ENCODE peak calls at places on chromosome 12, in six cellular contexts. F is left lung; Z is GM23248; T is bronchial epithelial cell; A is naive thymus-derived CD4-positive, alpha-beta T cell; X is PC-3. W is an unnamed sample.

GRCh38 chr12:67593041-67593870 is 55.3 kb upstream of the DYRK2 start:
- DNase-seq in F (no peak), Z (peak), T (peak), A (peak), X (peak), W (peak)

GRCh38 chr12:132483612-132484011 is 6.3 kb upstream of the FBRSL1 start:
- DNase-seq in F (peak), Z (no peak), T (no peak), A (no peak), X (no peak), W (no peak)

GRCh38 chr12:26434299-26434915 is 239.0 kb downstream of the SSPN start:
- DNase-seq in F (no peak), Z (peak), T (peak), A (no peak), X (peak), W (peak)

GRCh38 chr12:75650989-75651695 is 139.7 kb upstream of the KRR1 start:
- DNase-seq in F (no peak), Z (no peak), T (peak), A (no peak), X (no peak), W (no peak)

GRCh38 chr12:170361-171225 is 43.4 kb downstream of the SLC6A12 start:
- DNase-seq in F (peak), Z (no peak), T (no peak), A (no peak), X (no peak), W (no peak)

GRCh38 chr12:65278576-65279386 is at the start of gene MSRB3:
- DNase-seq in F (peak), Z (peak), T (peak), A (no peak), X (peak), W (peak)

GRCh38 chr12:58819345-58819744 is 101.0 kb downstream of the LRIG3 start:
- DNase-seq in F (peak), Z (no peak), T (no peak), A (no peak), X (no peak), W (no peak)

GRCh38 chr12:54360717-54361456 is 3.4 kb downstream of the GPR84 start:
- DNase-seq in F (peak), Z (peak), T (peak), A (peak), X (peak), W (peak)

GRCh38 chr12:117027251-117028086 is 71.7 kb downstream of the TESC start:
- DNase-seq in F (no peak), Z (no peak), T (no peak), A (no peak), X (no peak), W (no peak)

GRCh38 chr12:110998165-110998564 is 77.8 kb upstream of the MYL2 start:
- DNase-seq in F (no peak), Z (peak), T (no peak), A (no peak), X (no peak), W (no peak)

GRCh38 chr12:121499929-121500793 is 80.7 kb downstream of the KDM2B start:
- DNase-seq in F (peak), Z (peak), T (peak), A (peak), X (peak), W (peak)

GRCh38 chr12:132289356-132290202 is 39.8 kb downstream of the GALNT9 start:
- DNase-seq in F (peak), Z (no peak), T (no peak), A (no peak), X (peak), W (peak)

GRCh38 chr12:29148958-29149690 is at the start of gene FAR2:
- DNase-seq in F (peak), Z (peak), T (peak), A (peak), X (peak), W (peak)

GRCh38 chr12:29153231-29153630 is 4.2 kb downstream of the FAR2 start:
- DNase-seq in F (no peak), Z (no peak), T (no peak), A (no peak), X (no peak), W (no peak)

GRCh38 chr12:29148065-29148957 is 767 bp upstream of the FAR2 start:
- DNase-seq in F (peak), Z (peak), T (no peak), A (peak), X (peak), W (peak)

GRCh38 chr12:29152223-29152868 is 3.3 kb downstream of the FAR2 start:
- DNase-seq in F (no peak), Z (no peak), T (no peak), A (no peak), X (no peak), W (no peak)

DNA sequence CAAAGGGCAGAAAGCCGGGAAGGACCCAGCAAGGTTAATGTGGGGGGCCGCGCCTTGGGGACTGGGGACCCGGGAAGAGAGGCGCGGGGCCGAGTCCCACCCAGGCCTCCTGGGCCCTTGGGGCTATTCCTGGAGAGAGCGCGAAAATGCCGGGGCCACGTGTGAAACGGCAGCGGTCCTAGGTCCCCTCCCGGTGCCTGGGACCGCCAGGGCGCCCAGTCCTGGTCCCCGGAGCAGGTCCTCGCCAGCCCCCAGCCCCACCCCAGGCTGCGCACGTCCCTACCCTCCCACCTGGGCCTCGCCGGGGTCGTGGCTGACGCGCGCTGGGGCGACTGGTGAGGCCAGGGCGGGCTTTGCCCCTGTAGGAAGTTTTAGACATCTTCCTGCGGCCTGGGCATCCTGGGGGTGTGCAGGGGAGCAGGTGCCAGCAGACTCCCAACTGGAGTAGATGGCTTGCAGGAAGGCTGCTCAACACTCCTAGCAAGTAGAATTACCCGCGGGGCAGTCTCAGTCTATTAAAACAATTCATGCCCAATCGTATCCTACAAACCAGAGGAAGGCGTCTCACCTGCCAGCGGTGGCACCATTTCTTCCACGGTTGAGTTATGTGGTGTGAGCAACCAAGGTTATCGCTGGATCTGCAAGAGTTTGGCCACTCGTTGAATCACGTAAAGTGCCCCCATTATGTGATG is 759 bp downstream of the FAR2 start:
- DNase-seq in F (peak), Z (no peak), T (no peak), A (peak), X (no peak), W (no peak)
- H3K4me3 ChIP-seq in F (peak), Z (peak), T (peak), A (peak), X (peak), W (peak)

GRCh38 chr12:123131879-123132402 is 18.9 kb downstream of the PITPNM2 start:
- DNase-seq in F (peak), Z (no peak), T (no peak), A (peak), X (no peak), W (no peak)
- H3K4me3 ChIP-seq in F (no peak), Z (no peak), T (no peak), A (peak), X (no peak), W (no peak)

GRCh38 chr12:112382866-112383265 is 635 bp upstream of the HECTD4 start:
- DNase-seq in F (no peak), Z (no peak), T (no peak), A (no peak), X (no peak), W (no peak)
- H3K4me3 ChIP-seq in F (peak), Z (peak), T (peak), A (peak), X (peak), W (peak)

GRCh38 chr12:55704824-55705780 is 2.6 kb downstream of the ITGA7 start:
- DNase-seq in F (no peak), Z (no peak), T (no peak), A (no peak), X (no peak), W (no peak)

GRCh38 chr12:55703976-55704761 is 3.5 kb downstream of the ITGA7 start:
- DNase-seq in F (no peak), Z (no peak), T (no peak), A (no peak), X (no peak), W (no peak)

GRCh38 chr12:55705802-55706402 is 1.8 kb downstream of the ITGA7 start:
- DNase-seq in F (no peak), Z (no peak), T (no peak), A (no peak), X (no peak), W (no peak)

GRCh38 chr12:55702861-55703260 is 4.8 kb downstream of the ITGA7 start:
- DNase-seq in F (no peak), Z (no peak), T (no peak), A (no peak), X (no peak), W (no peak)

DNA sequence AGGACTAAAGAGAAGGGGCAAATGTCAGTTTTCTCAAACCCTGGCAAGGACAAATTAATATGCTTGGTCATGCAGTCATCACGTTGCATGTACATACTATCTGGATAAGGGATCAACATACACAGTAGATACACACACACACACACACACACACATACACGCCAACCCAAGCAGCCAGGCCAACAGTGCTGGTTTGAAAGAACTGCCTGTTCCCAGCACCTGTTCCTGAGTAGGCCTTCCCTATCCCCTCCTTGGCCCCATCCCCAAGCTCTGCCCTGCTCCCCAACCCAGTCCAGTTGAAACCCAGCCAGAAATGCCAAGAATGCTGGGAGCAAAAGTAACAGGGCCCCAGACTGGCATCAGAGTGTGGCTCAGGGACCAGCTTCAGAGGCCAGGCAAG is 4.4 kb downstream of the ITGA7 start:
- DNase-seq in F (no peak), Z (no peak), T (no peak), A (no peak), X (no peak), W (no peak)
- H3K4me3 ChIP-seq in F (no peak), Z (no peak), T (no peak), A (no peak), X (no peak), W (no peak)

DNA sequence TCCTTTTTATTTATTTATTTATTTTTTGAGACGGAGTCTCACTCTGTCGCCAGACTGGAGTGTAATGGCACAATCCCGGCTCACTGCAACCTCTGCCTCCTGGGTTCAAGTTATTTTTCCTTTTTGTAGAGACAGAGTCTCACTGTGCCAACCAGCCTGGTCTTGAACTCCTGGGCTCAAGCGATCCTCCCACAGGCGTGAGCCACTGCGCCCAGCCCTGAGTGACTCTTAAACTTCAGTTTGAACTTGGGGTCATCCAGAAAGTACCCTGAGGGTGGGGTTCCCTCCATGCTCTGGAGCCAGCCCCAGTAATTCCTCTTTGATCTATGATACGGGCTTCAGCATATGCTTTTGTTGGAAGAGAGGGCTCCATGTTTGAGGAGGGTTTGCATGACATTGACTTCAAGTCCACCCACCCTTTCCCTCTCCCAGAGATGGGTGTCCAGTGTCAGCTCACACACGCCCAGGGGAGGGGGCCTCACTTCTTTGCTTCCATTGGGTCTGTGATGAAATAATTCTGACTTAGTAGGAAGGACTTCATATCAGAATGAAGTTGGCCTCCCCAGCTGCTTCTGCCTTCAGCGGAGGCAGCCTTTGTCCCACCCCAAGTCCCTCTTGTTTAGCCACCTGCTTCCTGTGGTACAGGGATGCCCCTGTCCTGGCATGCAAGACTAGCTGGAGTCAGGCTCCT is 11.9 kb downstream of the SDS start:
- DNase-seq in F (no peak), Z (no peak), T (no peak), A (no peak), X (no peak), W (no peak)
- H3K4me3 ChIP-seq in F (no peak), Z (no peak), T (no peak), A (no peak), X (no peak), W (no peak)

GRCh38 chr12:87656311-87656710 is 372.9 kb downstream of the C12orf50 start:
- DNase-seq in F (no peak), Z (no peak), T (no peak), A (no peak), X (no peak), W (no peak)

GRCh38 chr12:87661770-87662402 is 367.3 kb downstream of the C12orf50 start:
- DNase-seq in F (no peak), Z (peak), T (peak), A (no peak), X (peak), W (no peak)

DNA sequence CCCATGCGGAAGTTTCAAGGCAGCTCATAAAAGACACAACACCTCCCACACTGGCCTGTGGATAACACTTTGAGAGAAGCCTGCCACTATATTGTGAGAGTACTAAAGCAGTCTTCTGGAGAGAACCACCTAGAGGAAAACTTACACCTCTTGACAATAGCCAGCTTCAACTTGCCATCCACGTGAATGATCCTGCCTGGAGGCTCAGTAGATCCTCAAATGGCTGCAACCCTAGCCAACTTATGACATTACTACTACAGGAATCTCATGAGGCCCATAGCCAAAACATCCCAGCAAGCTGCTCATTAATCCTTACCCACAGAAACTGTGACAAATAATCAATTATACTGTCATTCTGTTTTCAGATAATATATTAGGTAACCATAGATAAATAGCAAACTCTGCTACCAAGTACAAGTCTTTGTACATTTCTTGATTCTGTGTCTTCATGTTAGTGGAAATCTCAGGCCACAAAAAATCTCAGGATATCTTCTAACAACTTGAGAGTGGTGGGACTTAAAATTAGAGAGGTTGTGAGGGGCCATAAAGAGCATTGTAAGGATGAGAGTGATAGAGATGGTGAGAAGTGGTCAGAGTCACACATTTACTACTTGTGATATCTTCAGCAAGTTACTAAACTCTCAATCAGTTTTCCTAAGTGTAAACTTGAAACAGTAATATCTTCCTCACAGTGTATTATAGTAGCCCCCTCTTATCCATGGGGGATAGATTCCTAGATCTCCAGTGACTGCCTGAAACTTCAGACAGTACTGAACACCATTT is 368.0 kb downstream of the C12orf50 start:
- DNase-seq in F (no peak), Z (no peak), T (peak), A (no peak), X (no peak), W (peak)
- H3K4me3 ChIP-seq in F (no peak), Z (peak), T (no peak), A (peak), X (peak), W (peak)

DNA sequence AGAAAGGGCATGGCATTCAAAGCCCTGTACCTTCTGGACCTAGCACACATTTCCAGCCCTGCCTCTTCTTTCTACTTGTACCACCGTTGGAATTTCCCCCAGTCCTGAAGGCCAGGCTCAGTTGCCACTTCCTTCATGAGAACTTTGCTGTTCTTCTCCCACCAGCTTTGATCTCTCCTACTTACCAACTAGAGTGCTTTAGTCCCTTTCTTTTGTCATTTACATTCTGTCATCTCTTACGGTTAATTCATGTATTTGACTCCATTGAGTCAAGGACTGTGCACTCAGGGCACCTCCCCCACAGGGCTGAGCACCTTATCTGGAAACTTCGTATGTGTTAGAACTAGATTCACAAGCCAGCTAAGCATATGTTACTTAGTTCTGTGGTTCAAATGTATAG is 26.3 kb downstream of the BICDL1 start:
- DNase-seq in F (no peak), Z (no peak), T (no peak), A (peak), X (no peak), W (no peak)
- H3K4me3 ChIP-seq in F (no peak), Z (no peak), T (no peak), A (no peak), X (no peak), W (no peak)

GRCh38 chr12:79938843-79939242 is 3.9 kb upstream of the PPP1R12A start:
- DNase-seq in F (no peak), Z (no peak), T (no peak), A (no peak), X (no peak), W (no peak)

GRCh38 chr12:79935624-79936040 is 735 bp upstream of the PPP1R12A start:
- DNase-seq in F (no peak), Z (peak), T (peak), A (no peak), X (peak), W (no peak)

GRCh38 chr12:79935021-79935623 is at the start of gene PPP1R12A:
- DNase-seq in F (peak), Z (peak), T (peak), A (peak), X (peak), W (peak)

GRCh38 chr12:79934309-79935020 is 432 bp downstream of the PPP1R12A start:
- DNase-seq in F (peak), Z (no peak), T (peak), A (no peak), X (no peak), W (peak)

DNA sequence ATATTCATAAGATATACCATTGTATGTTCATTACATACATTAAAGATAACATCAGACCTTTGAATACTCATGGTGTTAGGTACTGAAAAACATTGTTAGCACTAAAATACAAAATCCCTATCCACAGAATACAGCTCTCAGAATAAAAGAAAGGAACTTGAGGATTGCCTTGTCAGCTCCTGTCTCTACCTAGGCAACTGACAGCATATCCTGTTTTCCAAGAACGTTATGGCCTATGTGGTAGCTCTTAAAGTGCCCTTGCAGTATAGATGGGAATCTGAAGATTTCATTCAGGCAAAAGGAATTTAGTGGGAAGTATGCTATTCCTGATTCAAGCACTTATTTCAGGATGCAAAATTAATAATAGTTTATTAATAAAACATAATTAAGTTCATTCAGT is 1.8 kb upstream of the PPP1R12A start:
- DNase-seq in F (no peak), Z (no peak), T (no peak), A (no peak), X (no peak), W (no peak)
- H3K4me3 ChIP-seq in F (no peak), Z (peak), T (no peak), A (no peak), X (peak), W (no peak)